ENCODE peak calls at places on chromosomes 16 and 17, in eight cellular contexts. O is Jurkat, Clone E6-1; C is PC-3; K is CD8-positive, alpha-beta memory T cell; T is prostate gland; I is heart left ventricle; G is lower lobe of right lung; Q is ovary. X is an unnamed sample.

GRCh38 chr16:9316615-9317014 is 225.2 kb downstream of the HAPSTR1 start:
- DNase-seq in O (no peak), C (no peak), K (no peak), T (no peak), I (no peak), G (no peak), Q (no peak), X (no peak)

GRCh38 chr17:75806822-75807500 is 22.4 kb downstream of the UNK start:
- DNase-seq in O (no peak), C (no peak), K (no peak), T (no peak), I (peak; percentile 67), G (peak; percentile 10), Q (no peak), X (no peak)

GRCh38 chr16:64094170-64094960 is 1027.5 kb downstream of the CDH11 start:
- DNase-seq in O (no peak), C (no peak), K (no peak), T (no peak), I (no peak), G (no peak), Q (no peak), X (no peak)

GRCh38 chr17:74987909-74988711 is 678 bp downstream of the CDR2L start:
- DNase-seq in O (no peak), C (peak; percentile 60), K (no peak), T (peak; percentile 83), I (peak; percentile 92), G (peak; percentile 84), Q (peak; percentile 76), X (peak; percentile 28)

GRCh38 chr17:30975042-30975820 is 4.4 kb downstream of the RNF135 start:
- DNase-seq in O (no peak), C (no peak), K (peak; percentile 27), T (no peak), I (no peak), G (no peak), Q (no peak), X (peak; percentile 3)

GRCh38 chr17:77608431-77608830 is 350.1 kb upstream of the TNRC6C start:
- DNase-seq in O (no peak), C (no peak), K (no peak), T (no peak), I (no peak), G (no peak), Q (no peak), X (no peak)

GRCh38 chr17:35460354-35460851 is 11.8 kb upstream of the SLFN13 start:
- DNase-seq in O (no peak), C (peak; percentile 76), K (peak; percentile 52), T (peak; percentile 39), I (peak; percentile 35), G (peak; percentile 87), Q (no peak), X (no peak)

GRCh38 chr16:56984639-56985038 is 4.7 kb upstream of the NLRC5 start:
- DNase-seq in O (no peak), C (no peak), K (no peak), T (no peak), I (no peak), G (no peak), Q (no peak), X (no peak)

GRCh38 chr17:2796164-2797140 is at the start of gene RAP1GAP2:
- DNase-seq in O (peak; percentile 87), C (no peak), K (peak; percentile 71), T (no peak), I (peak; percentile 71), G (peak; percentile 93), Q (no peak), X (no peak)

GRCh38 chr17:79036609-79037008 is 12.6 kb downstream of the C1QTNF1 start:
- DNase-seq in O (no peak), C (peak; percentile 88), K (no peak), T (no peak), I (no peak), G (no peak), Q (no peak), X (peak; percentile 9)

GRCh38 chr16:27665881-27666280 is 115.9 kb downstream of the KATNIP start:
- DNase-seq in O (no peak), C (no peak), K (no peak), T (no peak), I (no peak), G (no peak), Q (no peak), X (no peak)

GRCh38 chr17:74457146-74457819 is 9.2 kb upstream of the CD300A start:
- DNase-seq in O (no peak), C (peak; percentile 88), K (peak; percentile 63), T (peak; percentile 72), I (peak; percentile 84), G (peak; percentile 86), Q (peak; percentile 69), X (peak; percentile 60)

GRCh38 chr17:79294459-79295071 is 219.9 kb downstream of the ENGASE start:
- DNase-seq in O (no peak), C (peak; percentile 62), K (peak; percentile 12), T (peak; percentile 35), I (peak; percentile 54), G (peak; percentile 60), Q (peak; percentile 33), X (peak; percentile 41)

GRCh38 chr16:47571711-47572110 is 110.6 kb downstream of the PHKB start:
- DNase-seq in O (no peak), C (no peak), K (no peak), T (no peak), I (no peak), G (no peak), Q (no peak), X (no peak)

GRCh38 chr16:11138769-11139623 is 117.0 kb downstream of the SOCS1 start:
- DNase-seq in O (no peak), C (no peak), K (no peak), T (no peak), I (no peak), G (no peak), Q (no peak), X (no peak)

GRCh38 chr17:71334041-71334781 is 786.6 kb upstream of the SOX9 start:
- DNase-seq in O (no peak), C (no peak), K (no peak), T (no peak), I (no peak), G (no peak), Q (no peak), X (no peak)

GRCh38 chr17:78037280-78037679 is 78.8 kb downstream of the TNRC6C start:
- DNase-seq in O (no peak), C (no peak), K (no peak), T (no peak), I (no peak), G (no peak), Q (no peak), X (no peak)

GRCh38 chr16:70615933-70616332 is 30.4 kb upstream of the IL34 start:
- DNase-seq in O (no peak), C (no peak), K (no peak), T (no peak), I (no peak), G (no peak), Q (no peak), X (no peak)
- H3K4me3 ChIP-seq in O (no peak overlapping the region), C (no peak overlapping the region), K (no peak overlapping the region), T (no peak overlapping the region), I (no peak overlapping the region), G (no peak overlapping the region), Q (no peak overlapping the region), X (no peak overlapping the region)

DNA sequence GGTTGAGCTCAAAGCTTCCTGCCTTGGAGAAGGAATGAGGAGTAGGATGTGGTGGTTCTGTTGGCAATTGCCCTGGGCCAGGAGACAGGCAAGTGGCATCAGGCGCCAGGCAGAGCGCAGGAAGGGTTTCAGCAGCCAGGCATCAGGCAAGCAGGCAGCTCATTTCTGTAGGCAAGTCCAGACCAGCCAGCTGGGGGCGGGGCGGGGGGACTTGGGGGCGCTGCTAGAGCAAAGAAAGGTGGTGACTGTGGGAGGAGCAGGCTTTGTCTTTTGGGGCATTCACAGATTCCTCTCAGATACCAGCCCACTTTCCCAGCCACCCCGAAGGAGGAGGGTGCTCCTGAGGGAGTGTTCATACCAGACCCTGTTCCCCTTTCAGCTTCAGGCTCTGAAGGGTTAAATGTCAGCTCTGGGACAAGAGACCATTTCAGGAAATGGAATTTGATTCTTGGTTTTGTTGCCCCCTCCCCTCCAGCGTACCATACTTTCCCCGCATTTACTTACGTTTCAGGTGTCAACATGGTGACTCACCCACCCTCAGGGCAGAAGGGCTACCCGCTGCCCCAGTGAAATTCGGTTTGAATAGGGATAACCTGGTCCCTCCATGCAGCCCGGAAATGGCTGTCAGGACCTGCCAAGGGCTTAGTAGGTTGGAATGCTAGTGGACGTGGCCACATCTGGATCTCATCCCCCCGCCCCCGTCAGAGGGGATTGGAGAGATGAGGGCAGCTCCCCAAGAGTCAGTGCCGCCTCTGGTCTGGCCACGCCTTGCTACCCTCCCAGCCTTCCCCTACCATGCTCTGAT is 13.2 kb downstream of the NGFR start:
- DNase-seq in O (no peak), C (peak; percentile 98), K (no peak), T (peak; percentile 90), I (no peak), G (no peak), Q (no peak), X (no peak)
- H3K4me3 ChIP-seq in O (no peak overlapping the region), C (peak overlapping the region; percentile 13), K (no peak overlapping the region), T (no peak overlapping the region), I (no peak overlapping the region), G (no peak overlapping the region), Q (no peak overlapping the region), X (no peak overlapping the region)

GRCh38 chr16:69890891-69891282 is 60.2 kb upstream of the CLEC18A start:
- DNase-seq in O (no peak), C (no peak), K (no peak), T (no peak), I (no peak), G (no peak), Q (no peak), X (no peak)
- H3K4me3 ChIP-seq in O (no peak overlapping the region), C (no peak overlapping the region), K (no peak overlapping the region), T (no peak overlapping the region), I (no peak overlapping the region), G (no peak overlapping the region), Q (no peak overlapping the region), X (no peak overlapping the region)

DNA sequence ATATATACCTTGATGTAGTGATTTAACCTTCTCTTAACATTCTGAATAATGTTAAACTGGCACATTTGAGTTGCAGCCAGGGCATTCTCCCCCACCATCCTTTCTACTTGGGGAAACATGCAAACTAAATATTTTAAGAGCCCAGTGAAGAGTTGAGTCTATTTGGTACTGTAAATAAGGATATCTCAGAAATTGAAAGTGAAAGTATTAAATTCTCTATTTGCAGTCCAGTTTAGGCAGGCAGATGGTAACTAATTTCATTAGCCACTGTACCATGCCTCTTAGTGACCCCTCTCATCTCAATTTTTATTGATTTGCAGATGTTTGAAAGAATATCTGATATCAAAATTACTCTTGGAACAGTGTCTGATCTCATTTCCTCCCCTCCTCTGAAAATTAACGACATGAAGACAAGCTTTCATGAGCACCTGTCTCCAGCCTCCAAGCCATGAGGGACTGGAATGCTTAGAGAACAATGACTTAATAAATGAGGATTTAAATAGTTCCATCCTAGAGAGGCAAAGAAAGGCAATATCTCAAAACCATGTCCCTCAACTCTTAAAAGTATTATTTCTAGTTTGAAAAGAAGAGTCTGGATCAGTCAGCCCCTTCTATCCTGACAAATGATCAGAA is 137.3 kb downstream of the ANKFN1 start:
- DNase-seq in O (no peak), C (no peak), K (no peak), T (no peak), I (no peak), G (no peak), Q (no peak), X (no peak)
- H3K4me3 ChIP-seq in O (peak overlapping the region; percentile 34), C (peak overlapping the region; percentile 10), K (peak overlapping the region; percentile 33), T (no peak overlapping the region), I (peak overlapping the region; percentile 16), G (peak overlapping the region; percentile 7), Q (no peak overlapping the region), X (no peak overlapping the region)

X was measured in HAP-1.